ENCODE peak calls at places on chromosome 1, in five cellular contexts. M, W, N, S and R are unnamed samples.

GRCh38 chr1:159960721-159961381 is 6.8 kb upstream of the SLAMF9 start:
- DNase-seq in M (peak), W (no peak), N (no peak), S (no peak), R (no peak)

GRCh38 chr1:1183221-1183747 is 9.6 kb downstream of the TTLL10 start:
- DNase-seq in M (no peak), W (no peak), N (no peak), S (no peak), R (peak)

GRCh38 chr1:151991663-151992344 is 1.9 kb downstream of the S100A10 start:
- DNase-seq in M (no peak), W (no peak), N (no peak), S (no peak), R (no peak)

GRCh38 chr1:227955808-227956207 is 8.1 kb upstream of the WNT9A start:
- DNase-seq in M (no peak), W (no peak), N (no peak), S (no peak), R (no peak)

GRCh38 chr1:25193151-25193742 is 39.1 kb downstream of the SYF2 start:
- DNase-seq in M (no peak), W (no peak), N (no peak), S (no peak), R (no peak)

GRCh38 chr1:207034208-207034607 is 1.7 kb upstream of the C1orf116 start:
- DNase-seq in M (no peak), W (no peak), N (peak), S (no peak), R (no peak)

GRCh38 chr1:190169311-190170067 is 308.2 kb downstream of the BRINP3 start:
- DNase-seq in M (peak), W (no peak), N (no peak), S (no peak), R (no peak)

GRCh38 chr1:221841291-221841982 is 99.5 kb upstream of the DUSP10 start:
- DNase-seq in M (no peak), W (no peak), N (no peak), S (no peak), R (no peak)

GRCh38 chr1:92882817-92883216 is 51.0 kb downstream of the RPL5 start:
- DNase-seq in M (no peak), W (no peak), N (no peak), S (no peak), R (peak)

GRCh38 chr1:226417830-226418546 is 10.1 kb upstream of the PARP1 start:
- DNase-seq in M (no peak), W (no peak), N (no peak), S (no peak), R (no peak)

GRCh38 chr1:18632711-18633427 is 2.2 kb downstream of the PAX7 start:
- DNase-seq in M (no peak), W (no peak), N (no peak), S (no peak), R (peak)

GRCh38 chr1:220170836-220171526 is 77.0 kb downstream of the IARS2 start:
- DNase-seq in M (peak), W (no peak), N (no peak), S (no peak), R (no peak)

GRCh38 chr1:43298055-43298454 is 2.7 kb upstream of the TIE1 start:
- DNase-seq in M (no peak), W (no peak), N (no peak), S (no peak), R (no peak)

GRCh38 chr1:231629132-231629531 is 2.5 kb downstream of the DISC1 start:
- DNase-seq in M (no peak), W (no peak), N (no peak), S (no peak), R (no peak)

GRCh38 chr1:159988006-159988405 is 34.0 kb upstream of the SLAMF9 start:
- DNase-seq in M (no peak), W (no peak), N (no peak), S (no peak), R (no peak)

GRCh38 chr1:165116732-165117131 is 239.8 kb downstream of the LMX1A start:
- DNase-seq in M (peak), W (peak), N (no peak), S (no peak), R (no peak)

GRCh38 chr1:246300653-246301549 is 206.2 kb downstream of the SMYD3 start:
- DNase-seq in M (no peak), W (no peak), N (no peak), S (no peak), R (no peak)

DNA sequence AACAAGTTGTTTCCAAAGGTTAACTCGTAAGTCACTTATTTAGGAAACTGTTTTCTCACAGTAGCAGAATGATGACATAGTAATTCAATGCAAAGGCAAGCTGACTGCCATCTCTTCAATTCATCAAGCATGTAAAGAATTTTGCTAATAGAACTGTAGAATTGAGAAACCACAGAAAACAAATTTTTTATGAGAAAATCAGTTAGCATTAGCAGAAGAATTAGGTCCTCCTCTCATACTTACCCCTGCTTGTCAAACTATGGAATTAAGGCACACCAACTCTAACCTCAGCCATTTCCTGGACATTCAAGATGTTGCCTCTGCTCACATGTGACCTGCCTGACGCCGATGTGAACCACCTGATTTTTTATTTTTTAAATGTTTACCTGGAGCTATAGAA is 115.2 kb downstream of the LRRC40 start:
- DNase-seq in M (peak), W (no peak), N (no peak), S (no peak), R (no peak)
- TF ChIP-seq RCOR1 in M (no peak), W (no peak), N (no peak), S (no peak), R (no peak)

GRCh38 chr1:36040238-36040637 is 43.7 kb upstream of the TEKT2 start:
- DNase-seq in M (no peak), W (no peak), N (no peak), S (no peak), R (no peak)

GRCh38 chr1:36035154-36035553 is 48.7 kb upstream of the TEKT2 start:
- DNase-seq in M (no peak), W (no peak), N (no peak), S (no peak), R (no peak)

DNA sequence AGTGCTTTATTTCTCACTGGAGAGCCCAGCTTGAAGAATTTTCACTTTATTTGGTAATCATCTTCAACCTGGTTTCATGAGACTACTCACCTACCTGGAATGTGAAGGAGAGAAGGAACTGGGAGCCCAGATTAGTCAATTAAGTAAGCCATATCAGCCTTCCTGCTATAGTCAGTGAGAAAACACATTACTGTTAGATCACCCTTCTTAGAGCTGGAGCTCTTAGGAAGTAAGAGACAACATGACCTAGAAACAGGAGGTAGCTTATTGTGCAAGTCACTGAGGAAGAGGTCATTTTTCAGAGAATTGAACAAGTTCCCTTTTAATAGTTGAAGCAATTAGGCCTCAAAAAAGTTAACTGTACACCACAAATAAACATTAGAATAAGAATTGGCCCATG is 49.2 kb upstream of the TEKT2 start:
- DNase-seq in M (peak), W (peak), N (no peak), S (no peak), R (no peak)
- TF ChIP-seq RCOR1 in M (no peak), W (no peak), N (no peak), S (no peak), R (no peak)

GRCh38 chr1:16156848-16157495 is 1.1 kb upstream of the EPHA2 start:
- DNase-seq in M (peak), W (no peak), N (no peak), S (no peak), R (no peak)

GRCh38 chr1:16158025-16158424 is 2.2 kb upstream of the EPHA2 start:
- DNase-seq in M (no peak), W (no peak), N (no peak), S (no peak), R (no peak)

GRCh38 chr1:16153110-16153998 is 2.5 kb downstream of the EPHA2 start:
- DNase-seq in M (no peak), W (no peak), N (no peak), S (no peak), R (no peak)

GRCh38 chr1:16153999-16154673 is 1.7 kb downstream of the EPHA2 start:
- DNase-seq in M (no peak), W (no peak), N (no peak), S (no peak), R (no peak)

GRCh38 chr1:16155537-16156410 is at the start of gene EPHA2:
- DNase-seq in M (peak), W (peak), N (no peak), S (no peak), R (peak)
- TF ChIP-seq RCOR1 in M (no peak), W (no peak), N (no peak), S (no peak), R (no peak)

GRCh38 chr1:210293191-210293607 is 35.5 kb upstream of the HHAT start:
- DNase-seq in M (peak), W (no peak), N (no peak), S (no peak), R (no peak)
- TF ChIP-seq RCOR1 in M (no peak), W (no peak), N (no peak), S (no peak), R (no peak)

GRCh38 chr1:32241011-32241763 is 5.8 kb upstream of the FAM167B start:
- DNase-seq in M (peak), W (peak), N (peak), S (no peak), R (peak)

GRCh38 chr1:32240140-32240951 is 6.7 kb upstream of the FAM167B start:
- DNase-seq in M (peak), W (peak), N (no peak), S (no peak), R (peak)

GRCh38 chr1:32239790-32240139 is 7.3 kb upstream of the FAM167B start:
- DNase-seq in M (no peak), W (no peak), N (no peak), S (no peak), R (no peak)

GRCh38 chr1:32239335-32239734 is 7.7 kb upstream of the FAM167B start:
- DNase-seq in M (no peak), W (no peak), N (no peak), S (no peak), R (no peak)

GRCh38 chr1:32242341-32242851 is 4.6 kb upstream of the FAM167B start:
- DNase-seq in M (no peak), W (no peak), N (peak), S (no peak), R (peak)
- TF ChIP-seq RCOR1 in M (no peak), W (no peak), N (no peak), S (no peak), R (no peak)

GRCh38 chr1:15289251-15289651 is 42.2 kb downstream of the FHAD1 start:
- DNase-seq in M (no peak), W (no peak), N (no peak), S (no peak), R (no peak)

GRCh38 chr1:15288173-15288926 is 41.3 kb downstream of the FHAD1 start:
- DNase-seq in M (no peak), W (no peak), N (no peak), S (no peak), R (no peak)

GRCh38 chr1:15287035-15287434 is 40.0 kb downstream of the FHAD1 start:
- DNase-seq in M (no peak), W (no peak), N (no peak), S (no peak), R (no peak)

GRCh38 chr1:15287591-15287990 is 40.6 kb downstream of the FHAD1 start:
- DNase-seq in M (no peak), W (no peak), N (no peak), S (no peak), R (no peak)

GRCh38 chr1:15290382-15290781 is 43.4 kb downstream of the FHAD1 start:
- DNase-seq in M (peak), W (no peak), N (no peak), S (no peak), R (no peak)
- TF ChIP-seq RCOR1 in M (no peak), W (no peak), N (no peak), S (no peak), R (no peak)

DNA sequence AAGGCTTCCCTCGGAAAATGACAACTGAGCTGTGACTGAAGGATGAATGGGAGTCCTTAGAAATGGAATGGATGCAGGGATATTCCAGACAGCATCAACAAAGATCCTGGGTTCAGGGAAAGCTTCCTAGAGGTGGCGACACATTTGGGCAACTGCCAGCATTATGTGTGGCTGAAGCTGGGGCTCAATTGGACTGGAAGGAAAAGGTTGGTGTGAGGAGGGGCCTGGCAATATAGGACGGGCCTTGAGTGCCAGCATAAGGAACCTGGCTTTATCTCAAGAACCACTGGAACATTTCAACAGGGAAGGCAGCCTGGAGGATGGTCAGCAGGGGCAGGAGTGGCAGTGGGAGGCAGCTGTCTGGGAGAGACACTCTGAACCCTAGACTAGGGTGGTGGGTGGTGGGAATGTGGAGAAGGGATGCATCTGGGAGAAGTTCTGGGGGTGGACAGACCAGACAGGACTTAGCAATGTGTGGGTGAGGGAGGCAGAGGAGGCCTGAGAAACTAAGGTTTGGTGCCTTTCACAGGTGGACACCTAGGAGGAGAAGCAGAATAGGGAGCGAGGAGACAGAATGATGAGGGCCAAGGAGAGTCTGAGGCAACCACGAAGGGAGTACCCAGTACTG is 3.5 kb downstream of the SH3BGRL3 start:
- DNase-seq in M (no peak), W (no peak), N (no peak), S (no peak), R (no peak)
- TF ChIP-seq RCOR1 in M (no peak), W (no peak), N (no peak), S (no peak), R (no peak)